ENCODE peak calls at places on chromosomes 4 and X, in seven cellular contexts. K is AG04449, R is HFFc6, V is ureter, C is AG20443, W is fibroblast of lung, Z is activated T-cell treated with anti-CD3 and anti-CD28 coated beads for 48 hours. I is an unnamed sample.

GRCh38 chrX:35622601-35623000 is 175.5 kb upstream of the MAGEB16 start:
- DNase-seq in K (no peak), R (no peak), V (no peak), C (no peak), W (no peak), Z (no peak), I (no peak)

GRCh38 chrX:103687696-103688191 is 1.2 kb upstream of the MORF4L2 start:
- DNase-seq in K (no peak), R (peak; percentile 67), V (peak; percentile 77), C (peak; percentile 41), W (peak; percentile 71), Z (peak; percentile 33), I (peak; percentile 51)

GRCh38 chrX:24728530-24728929 is 34.8 kb downstream of the POLA1 start:
- DNase-seq in K (no peak), R (no peak), V (no peak), C (no peak), W (no peak), Z (no peak), I (no peak)

GRCh38 chr4:16896871-16897270 is 1.6 kb downstream of the LDB2 start:
- DNase-seq in K (no peak), R (peak; percentile 71), V (no peak), C (peak; percentile 30), W (peak; percentile 79), Z (no peak), I (no peak)

GRCh38 chr4:94595880-94596483 is 144.2 kb downstream of the PDLIM5 start:
- DNase-seq in K (no peak), R (peak; percentile 48), V (no peak), C (peak; percentile 40), W (peak; percentile 52), Z (no peak), I (no peak)

GRCh38 chrX:41900321-41900720 is 23.0 kb downstream of the CASK start:
- DNase-seq in K (no peak), R (no peak), V (no peak), C (no peak), W (no peak), Z (no peak), I (no peak)

GRCh38 chr4:60133414-60133813 is 1066.7 kb upstream of the ADGRL3 start:
- DNase-seq in K (no peak), R (no peak), V (no peak), C (no peak), W (peak; percentile 79), Z (no peak), I (no peak)

GRCh38 chrX:95382799-95383198 is 1301.8 kb upstream of the DIAPH2 start:
- DNase-seq in K (no peak), R (no peak), V (no peak), C (no peak), W (no peak), Z (no peak), I (no peak)

GRCh38 chrX:71998836-71999509 is 88.3 kb downstream of the NHSL2 start:
- DNase-seq in K (no peak), R (peak; percentile 8), V (no peak), C (peak; percentile 27), W (no peak), Z (no peak), I (no peak)

GRCh38 chrX:107601326-107601725 is 27.0 kb upstream of the PRPS1 start:
- DNase-seq in K (no peak), R (no peak), V (no peak), C (no peak), W (no peak), Z (no peak), I (no peak)

GRCh38 chr4:153257151-153257620 is 52.9 kb downstream of the TRIM2 start:
- DNase-seq in K (no peak), R (peak; percentile 74), V (no peak), C (peak; percentile 86), W (peak; percentile 82), Z (peak; percentile 34), I (no peak)

GRCh38 chr4:128981377-128981776 is 112.0 kb downstream of the SCLT1 start:
- DNase-seq in K (no peak), R (no peak), V (no peak), C (no peak), W (no peak), Z (no peak), I (no peak)

GRCh38 chr4:87911252-87911774 is 64.2 kb upstream of the SPP1 start:
- DNase-seq in K (no peak), R (no peak), V (no peak), C (no peak), W (no peak), Z (no peak), I (no peak)

GRCh38 chr4:84403656-84404055 is 95.4 kb downstream of the NKX6-1 start:
- DNase-seq in K (no peak), R (no peak), V (no peak), C (no peak), W (peak; percentile 65), Z (no peak), I (no peak)

GRCh38 chr4:103443324-103443723 is 245.2 kb upstream of the CENPE start:
- DNase-seq in K (no peak), R (peak; percentile 43), V (no peak), C (no peak), W (no peak), Z (no peak), I (no peak)

GRCh38 chrX:97389761-97390192 is 506.1 kb downstream of the RPA4 start:
- DNase-seq in K (no peak), R (peak; percentile 57), V (no peak), C (peak; percentile 25), W (peak; percentile 89), Z (no peak), I (no peak)

GRCh38 chr4:4651811-4652609 is 110.2 kb upstream of the STX18 start:
- DNase-seq in K (no peak), R (no peak), V (no peak), C (no peak), W (peak; percentile 29), Z (no peak), I (no peak)

GRCh38 chr4:102751964-102752363 is 8.8 kb downstream of the MANBA start:
- DNase-seq in K (no peak), R (no peak), V (no peak), C (no peak), W (no peak), Z (no peak), I (no peak)

GRCh38 chrX:39808471-39808917 is 289.3 kb downstream of the BCOR start:
- DNase-seq in K (peak; percentile 62), R (peak; percentile 88), V (peak; percentile 50), C (peak; percentile 74), W (peak; percentile 86), Z (no peak), I (no peak)

GRCh38 chr4:126028871-126029270 is 714.1 kb downstream of the FAT4 start:
- DNase-seq in K (no peak), R (no peak), V (no peak), C (no peak), W (peak; percentile 66), Z (no peak), I (no peak)

GRCh38 chr4:139735381-139736256 is 70.0 kb downstream of the MGST2 start:
- DNase-seq in K (no peak), R (no peak), V (no peak), C (peak; percentile 25), W (peak; percentile 35), Z (no peak), I (peak; percentile 49)

GRCh38 chr4:168782439-168782838 is 227.6 kb downstream of the CBR4 start:
- DNase-seq in K (no peak), R (no peak), V (no peak), C (no peak), W (no peak), Z (no peak), I (no peak)

GRCh38 chr4:76420901-76421581 is at the start of gene CCDC158:
- DNase-seq in K (no peak), R (no peak), V (no peak), C (peak; percentile 75), W (peak; percentile 36), Z (peak; percentile 7), I (no peak)

GRCh38 chr4:176837176-176837915 is 44.6 kb upstream of the VEGFC start:
- DNase-seq in K (no peak), R (no peak), V (no peak), C (no peak), W (no peak), Z (no peak), I (no peak)

GRCh38 chr4:56701644-56702043 is 20.5 kb upstream of the HOPX start:
- DNase-seq in K (no peak), R (no peak), V (no peak), C (no peak), W (no peak), Z (no peak), I (no peak)